ENCODE peak calls at places on chromosomes 12 and 14, in eight cellular contexts. Z is mammary epithelial cell, F is dorsolateral prefrontal cortex, Q is foreskin keratinocyte, H is AG09309, R is progenitor cell of endocrine pancreas, O is mucosa of descending colon, E is ascending aorta. L is an unnamed sample.

GRCh38 chr14:106845286-106846087 is 1319.1 kb downstream of the TMEM121 start:
- DNase-seq in F (no peak), E (no peak), H (no peak), Z (peak; percentile 93), O (peak; percentile 89), R (no peak), Q (no peak), L (peak; percentile 47)

GRCh38 chr14:61749867-61750266 is 12.4 kb upstream of the SNAPC1 start:
- DNase-seq in E (no peak), Z (no peak), H (no peak), R (no peak), F (no peak), Q (no peak), O (no peak), L (no peak)

GRCh38 chr12:69052613-69053408 is 119.8 kb upstream of the CPM start:
- DNase-seq in Q (peak; percentile 63), R (no peak), E (no peak), O (no peak), Z (peak; percentile 80), F (no peak), H (peak; percentile 76), L (no peak)

GRCh38 chr12:11745112-11745511 is 95.6 kb downstream of the ETV6 start:
- DNase-seq in Q (no peak), O (no peak), Z (no peak), F (no peak), H (no peak), R (no peak), E (no peak), L (no peak)

GRCh38 chr12:113831486-113831885 is 134.6 kb downstream of the RBM19 start:
- DNase-seq in H (no peak), Z (no peak), E (no peak), Q (no peak), F (no peak), O (no peak), R (no peak), L (no peak)

GRCh38 chr12:131093971-131094830 is 140.5 kb downstream of the ADGRD1 start:
- DNase-seq in R (no peak), Z (no peak), Q (no peak), F (peak; percentile 5), O (peak; percentile 11), H (no peak), E (no peak), L (no peak)

GRCh38 chr12:112111931-112112330 is 3.3 kb upstream of the NAA25 start:
- DNase-seq in F (no peak), E (no peak), Q (no peak), R (no peak), Z (no peak), H (no peak), O (no peak), L (no peak)

GRCh38 chr14:92336363-92336762 is 13.4 kb downstream of the SLC24A4 start:
- DNase-seq in H (no peak), Z (no peak), F (no peak), Q (no peak), O (no peak), E (no peak), R (no peak), L (no peak)

GRCh38 chr12:131917711-131918306 is 11.3 kb upstream of the PUS1 start:
- DNase-seq in O (no peak), H (no peak), E (no peak), Z (no peak), Q (no peak), R (no peak), F (no peak), L (no peak)

GRCh38 chr12:116697305-116698130 is 40.4 kb downstream of the SPRING1 start:
- DNase-seq in R (no peak), O (no peak), Z (no peak), F (no peak), H (no peak), E (no peak), Q (no peak), L (peak; percentile 56)

GRCh38 chr14:53955671-53956426 is 776 bp downstream of the BMP4 start:
- DNase-seq in F (no peak), R (no peak), Z (no peak), E (no peak), H (no peak), Q (no peak), O (peak; percentile 71), L (peak; percentile 50)

GRCh38 chr14:32300146-32300545 is 29.0 kb upstream of the AKAP6 start:
- DNase-seq in H (no peak), E (no peak), F (no peak), O (no peak), Q (no peak), Z (no peak), R (no peak), L (no peak)

GRCh38 chr12:103840881-103841689 is at the start of gene NT5DC3:
- DNase-seq in F (peak; percentile 58), H (peak; percentile 27), Q (peak; percentile 52), R (peak; percentile 78), E (peak; percentile 23), O (peak; percentile 91), Z (peak; percentile 85), L (peak; percentile 95)

GRCh38 chr14:86652512-86652911 is 1122.6 kb downstream of the FLRT2 start:
- DNase-seq in O (no peak), R (no peak), H (no peak), E (no peak), F (no peak), Z (no peak), Q (no peak), L (no peak)

DNA sequence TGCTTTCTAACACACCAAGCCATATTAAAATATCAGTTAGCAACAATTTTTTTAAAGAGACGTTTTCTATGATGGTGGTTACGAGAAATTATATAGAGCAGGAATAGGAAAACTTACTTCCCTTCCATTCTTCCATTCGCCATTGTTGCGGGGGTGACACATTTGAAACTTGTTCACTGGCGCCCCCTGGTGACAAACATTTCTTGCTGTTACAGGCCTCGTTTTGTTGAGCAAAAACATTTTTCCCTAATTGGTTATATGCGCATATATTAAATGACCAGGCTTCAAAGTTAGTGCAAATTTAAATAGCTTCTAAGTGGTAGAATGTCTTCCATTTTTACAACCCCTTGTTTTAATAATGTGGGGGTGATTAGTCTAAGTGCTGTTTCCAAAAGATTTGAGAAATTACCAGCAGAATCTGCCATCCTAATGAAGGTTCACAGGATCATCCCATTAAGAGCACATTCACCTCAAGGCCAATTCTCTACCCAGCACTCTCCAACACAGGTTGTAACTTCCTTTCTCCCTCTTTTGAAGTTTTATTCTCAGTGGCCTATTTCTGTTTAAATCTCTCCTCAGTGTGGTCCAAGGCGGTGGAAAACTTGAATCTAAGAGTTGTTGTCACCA is 1124.7 kb downstream of the FLRT2 start:
- DNase-seq in O (peak; percentile 31), R (no peak), Q (no peak), F (peak; percentile 33), H (no peak), Z (peak; percentile 22), E (no peak), L (no peak)
- TF ChIP-seq CTCF in O (no peak), R (peak; percentile 53), Q (peak; percentile 74), F (peak; percentile 34), H (peak; percentile 50), Z (peak; percentile 62), E (no peak), L (no peak)

DNA sequence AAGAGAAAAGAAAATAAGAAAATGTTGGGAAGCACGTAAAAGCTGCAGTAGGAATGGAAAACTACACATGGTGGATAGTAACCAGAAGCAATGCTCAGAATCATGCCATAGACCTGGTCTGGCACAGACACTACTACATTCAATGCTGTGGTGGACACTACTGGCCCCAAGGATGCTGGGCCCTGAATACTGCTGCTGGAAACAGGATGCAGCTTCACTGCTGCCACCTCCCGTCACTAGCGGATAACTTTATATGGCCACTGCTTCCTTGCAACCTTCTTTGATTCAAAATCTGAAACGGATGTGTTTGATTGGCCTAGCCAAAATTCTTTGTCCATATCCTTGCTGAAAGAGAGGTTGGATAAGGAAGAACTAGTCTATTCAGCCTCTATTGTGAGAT is 30.7 kb downstream of the ADCY6 start:
- DNase-seq in O (no peak), Q (no peak), E (no peak), R (no peak), F (no peak), H (no peak), Z (no peak), L (no peak)
- TF ChIP-seq CTCF in O (no peak), Q (no peak), E (no peak), R (no peak), F (no peak), H (no peak), Z (no peak), L (no peak)

DNA sequence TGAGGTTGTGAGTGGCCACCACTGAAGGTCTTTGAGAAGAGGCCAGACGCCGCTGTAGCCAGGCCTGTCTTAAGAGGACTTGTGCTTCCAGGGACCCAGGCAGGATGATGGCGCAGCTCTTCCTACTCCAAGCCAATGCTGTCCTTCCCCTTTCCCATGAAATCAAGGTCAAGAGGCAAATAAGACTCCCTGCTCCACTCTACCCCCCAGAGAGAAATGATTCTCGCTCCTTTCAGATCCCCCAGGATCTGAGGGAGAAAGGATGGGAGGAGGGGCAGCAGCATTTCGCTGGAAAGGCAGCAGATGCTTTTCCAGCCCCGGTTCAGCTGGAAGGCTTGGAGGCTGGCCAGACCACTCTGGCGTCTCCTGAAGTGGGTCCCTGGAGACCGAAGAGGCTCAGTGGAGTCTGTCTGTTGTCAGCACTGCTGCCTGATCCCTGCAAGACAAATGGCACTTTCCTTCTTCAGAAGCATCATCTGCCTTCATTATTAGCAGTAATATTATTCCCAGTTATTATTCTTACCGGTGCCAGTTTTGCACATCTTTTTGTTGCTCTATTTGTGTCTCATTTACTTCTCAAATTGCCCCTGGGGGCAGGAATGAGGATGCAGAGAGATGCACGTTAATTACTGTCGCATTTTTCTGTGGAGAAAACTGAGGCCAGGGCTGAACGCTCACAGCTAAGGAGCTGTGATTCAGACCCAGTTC is 51.4 kb downstream of the C14orf132 start:
- DNase-seq in O (peak; percentile 66), Q (no peak), F (peak; percentile 50), E (no peak), R (no peak), H (no peak), Z (no peak), L (no peak)
- TF ChIP-seq CTCF in O (no peak), Q (no peak), F (no peak), E (no peak), R (no peak), H (no peak), Z (no peak), L (no peak)

GRCh38 chr12:26309646-26310045 is 114.3 kb downstream of the SSPN start:
- DNase-seq in Z (no peak), O (no peak), H (no peak), Q (no peak), F (no peak), R (no peak), E (no peak), L (no peak)
- TF ChIP-seq CTCF in Z (no peak), O (no peak), H (no peak), Q (peak; percentile 34), F (no peak), R (no peak), E (no peak), L (no peak)

GRCh38 chr14:66613344-66613743 is 105.4 kb downstream of the GPHN start:
- DNase-seq in Q (no peak), E (no peak), F (no peak), Z (no peak), O (no peak), H (no peak), R (no peak), L (no peak)

GRCh38 chr14:66606826-66607225 is 98.9 kb downstream of the GPHN start:
- DNase-seq in O (no peak), Z (no peak), R (no peak), Q (no peak), F (no peak), E (no peak), H (no peak), L (no peak)

GRCh38 chr14:66610154-66610563 is 102.2 kb downstream of the GPHN start:
- DNase-seq in Q (no peak), R (no peak), H (no peak), F (no peak), Z (no peak), O (no peak), E (no peak), L (no peak)
- TF ChIP-seq CTCF in Q (peak; percentile 59), R (peak; percentile 21), H (peak; percentile 36), F (no peak), Z (peak; percentile 41), O (no peak), E (no peak), L (no peak)